ENCODE peak calls at places on chromosomes 5 and 9, in seven cellular contexts. Q, E, H, M, T, D and Y are unnamed samples.

GRCh38 chr5:152171888-152172287 is 233.2 kb downstream of the NMUR2 start:
- DNase-seq in Q (no peak), E (no peak), H (no peak), M (no peak), T (no peak), D (no peak), Y (no peak)

GRCh38 chr5:179553875-179554274 is 3.5 kb downstream of the RUFY1 start:
- DNase-seq in Q (peak; percentile 84), E (peak; percentile 76), H (no peak), M (peak; percentile 52), T (peak; percentile 81), D (peak; percentile 85), Y (no peak)

GRCh38 chr9:38039090-38039906 is 29.7 kb downstream of the SHB start:
- DNase-seq in Q (peak; percentile 48), E (peak; percentile 69), H (no peak), M (no peak), T (peak; percentile 54), D (peak; percentile 87), Y (no peak)

GRCh38 chr9:89821081-89821480 is 216.3 kb downstream of the GADD45G start:
- DNase-seq in Q (no peak), E (peak; percentile 72), H (no peak), M (peak; percentile 59), T (peak; percentile 27), D (peak; percentile 33), Y (no peak)

GRCh38 chr9:27193886-27194285 is 84.9 kb downstream of the TEK start:
- DNase-seq in Q (peak; percentile 33), E (no peak), H (no peak), M (no peak), T (no peak), D (peak; percentile 75), Y (no peak)

GRCh38 chr9:95434116-95435073 is 82.4 kb downstream of the PTCH1 start:
- DNase-seq in Q (no peak), E (peak; percentile 88), H (no peak), M (peak; percentile 89), T (peak; percentile 82), D (peak; percentile 28), Y (no peak)

GRCh38 chr5:72138943-72139467 is 31.7 kb downstream of the MAP1B start:
- DNase-seq in Q (peak; percentile 97), E (no peak), H (no peak), M (no peak), T (no peak), D (peak; percentile 83), Y (no peak)

GRCh38 chr9:133892193-133892920 is 99.8 kb downstream of the VAV2 start:
- DNase-seq in Q (no peak), E (no peak), H (no peak), M (no peak), T (no peak), D (no peak), Y (no peak)

GRCh38 chr5:177493795-177494355 is 3.5 kb downstream of the PDLIM7 start:
- DNase-seq in Q (no peak), E (no peak), H (no peak), M (no peak), T (peak; percentile 26), D (no peak), Y (no peak)

GRCh38 chr5:150116667-150117395 is 30.5 kb upstream of the CSF1R start:
- DNase-seq in Q (peak; percentile 27), E (peak; percentile 30), H (no peak), M (peak; percentile 23), T (peak; percentile 60), D (no peak), Y (no peak)

GRCh38 chr5:156188026-156188425 is 138.9 kb upstream of the SGCD start:
- DNase-seq in Q (peak; percentile 10), E (no peak), H (no peak), M (no peak), T (no peak), D (no peak), Y (no peak)
- H3K18ac ChIP-seq in Q (no peak overlapping the region), E (no peak overlapping the region), H (no peak overlapping the region), M (no peak overlapping the region), T (no peak overlapping the region), D (no peak overlapping the region), Y (no peak overlapping the region)

GRCh38 chr9:125631391-125632085 is 75.5 kb downstream of the MAPKAP1 start:
- DNase-seq in Q (peak; percentile 57), E (peak; percentile 65), H (no peak), M (no peak), T (peak; percentile 76), D (peak; percentile 63), Y (no peak)

GRCh38 chr9:125633116-125633743 is 73.8 kb downstream of the MAPKAP1 start:
- DNase-seq in Q (no peak), E (no peak), H (no peak), M (no peak), T (peak; percentile 36), D (no peak), Y (no peak)

GRCh38 chr9:125632321-125633115 is 74.5 kb downstream of the MAPKAP1 start:
- DNase-seq in Q (peak; percentile 22), E (no peak), H (no peak), M (no peak), T (peak; percentile 29), D (no peak), Y (no peak)

GRCh38 chr9:125629451-125629850 is 77.6 kb downstream of the MAPKAP1 start:
- DNase-seq in Q (no peak), E (no peak), H (no peak), M (no peak), T (no peak), D (no peak), Y (no peak)

DNA sequence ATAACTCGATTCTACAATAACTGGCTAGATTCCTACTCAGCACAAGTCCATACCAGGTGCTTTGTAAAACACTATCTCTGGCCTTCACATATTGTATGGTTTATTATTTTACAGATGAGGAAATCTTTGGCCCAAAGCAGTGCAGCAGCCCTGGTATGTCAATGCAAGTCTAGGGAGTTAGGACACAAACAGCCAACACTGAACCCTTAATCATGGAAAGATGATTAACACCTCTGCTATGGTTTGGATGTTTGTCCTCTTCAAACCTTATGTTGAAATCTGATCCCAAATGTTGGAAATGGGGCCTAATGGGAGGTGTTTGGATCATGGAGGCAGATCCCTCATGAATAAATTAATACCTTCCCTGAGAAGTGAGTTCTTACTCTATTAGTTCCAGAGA is 76.6 kb downstream of the MAPKAP1 start:
- DNase-seq in Q (no peak), E (no peak), H (no peak), M (no peak), T (peak; percentile 18), D (no peak), Y (no peak)
- H3K18ac ChIP-seq in Q (no peak overlapping the region), E (no peak overlapping the region), H (no peak overlapping the region), M (no peak overlapping the region), T (peak overlapping the region; percentile 64), D (no peak overlapping the region), Y (no peak overlapping the region)

GRCh38 chr5:55384072-55384471 is 76.3 kb downstream of the MTREX start:
- DNase-seq in Q (no peak), E (no peak), H (no peak), M (no peak), T (no peak), D (no peak), Y (no peak)
- H3K18ac ChIP-seq in Q (no peak overlapping the region), E (no peak overlapping the region), H (no peak overlapping the region), M (no peak overlapping the region), T (no peak overlapping the region), D (no peak overlapping the region), Y (no peak overlapping the region)

GRCh38 chr5:157506066-157506590 is 46.1 kb downstream of the NIPAL4 start:
- DNase-seq in Q (no peak), E (no peak), H (no peak), M (no peak), T (no peak), D (peak; percentile 64), Y (no peak)
- H3K18ac ChIP-seq in Q (no peak overlapping the region), E (no peak overlapping the region), H (no peak overlapping the region), M (no peak overlapping the region), T (no peak overlapping the region), D (no peak overlapping the region), Y (no peak overlapping the region)

DNA sequence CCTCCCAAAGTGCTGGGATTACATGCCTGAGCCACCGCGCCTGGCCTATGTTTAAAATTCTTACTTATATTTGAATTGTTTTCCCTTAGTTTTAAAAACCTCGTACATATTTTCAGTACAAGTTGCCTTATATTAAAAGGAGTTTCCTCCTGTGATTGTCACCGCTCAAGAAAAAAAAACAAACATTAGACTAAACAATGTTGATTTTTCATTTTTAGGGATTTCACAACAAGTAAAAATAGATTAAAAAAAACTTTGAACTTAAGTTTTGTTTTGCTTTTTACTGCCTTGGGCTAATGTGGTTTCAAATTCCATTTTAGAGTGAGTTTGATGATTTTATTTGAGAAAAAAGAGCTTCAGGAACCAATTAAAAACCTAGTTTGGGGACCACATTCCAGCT is 1196.6 kb upstream of the CDH18 start:
- DNase-seq in Q (no peak), E (no peak), H (no peak), M (no peak), T (no peak), D (no peak), Y (no peak)
- H3K18ac ChIP-seq in Q (no peak overlapping the region), E (no peak overlapping the region), H (no peak overlapping the region), M (no peak overlapping the region), T (no peak overlapping the region), D (no peak overlapping the region), Y (no peak overlapping the region)

DNA sequence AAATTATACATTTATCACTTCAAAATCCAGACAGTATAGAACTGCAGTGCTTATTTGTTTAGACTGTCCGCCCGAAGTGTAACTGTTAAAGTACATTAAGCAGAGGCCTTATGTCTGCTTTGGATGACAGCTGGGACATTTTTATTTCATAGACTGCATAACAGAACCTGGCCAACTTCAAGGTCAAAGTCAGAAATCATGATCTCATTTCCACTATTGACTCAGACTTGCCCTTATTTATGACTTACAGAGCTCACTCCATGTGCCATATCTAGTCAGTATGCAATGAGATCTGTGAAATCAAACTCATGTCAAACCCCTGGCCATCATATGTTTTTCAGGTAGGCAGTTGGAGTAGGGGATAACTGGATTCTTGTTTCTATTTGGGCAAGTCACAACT is 87.7 kb downstream of the RAB3C start:
- DNase-seq in Q (no peak), E (no peak), H (no peak), M (no peak), T (no peak), D (no peak), Y (no peak)
- H3K18ac ChIP-seq in Q (no peak overlapping the region), E (no peak overlapping the region), H (no peak overlapping the region), M (no peak overlapping the region), T (no peak overlapping the region), D (no peak overlapping the region), Y (no peak overlapping the region)

DNA sequence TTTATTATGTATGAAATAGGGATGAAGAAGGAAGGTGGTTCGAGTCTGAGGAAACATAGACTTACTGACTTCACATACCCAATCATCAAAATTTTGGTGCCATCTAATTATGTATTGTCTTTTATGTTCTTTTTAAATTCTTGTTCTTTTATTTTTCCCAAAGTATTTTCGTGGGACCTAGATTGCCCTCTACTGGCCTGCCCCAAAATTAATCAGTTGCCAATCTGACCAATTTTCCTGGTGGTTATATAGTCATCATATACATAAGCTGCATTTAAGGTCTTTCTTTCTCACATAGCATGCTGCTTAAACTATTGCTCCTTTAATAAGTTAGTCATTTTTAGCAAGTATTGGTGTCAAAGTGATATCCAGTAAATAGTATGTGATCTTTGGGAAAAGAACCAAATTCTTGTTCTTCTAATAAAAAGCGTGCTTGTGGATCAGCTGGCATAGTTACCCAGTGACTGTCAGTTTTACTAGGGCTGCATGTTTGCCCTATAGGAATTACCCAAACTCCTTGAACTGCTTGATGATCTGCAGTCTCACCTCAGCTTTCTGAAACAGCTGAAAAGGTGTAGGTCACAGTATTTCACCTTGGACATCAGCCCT is 223.5 kb downstream of the SH3GL2 start:
- DNase-seq in Q (peak; percentile 16), E (peak; percentile 10), H (no peak), M (no peak), T (peak; percentile 17), D (peak; percentile 6), Y (no peak)
- H3K18ac ChIP-seq in Q (no peak overlapping the region), E (no peak overlapping the region), H (no peak overlapping the region), M (no peak overlapping the region), T (no peak overlapping the region), D (no peak overlapping the region), Y (no peak overlapping the region)